ENCODE peak calls at places on chromosome 16, in five cellular contexts. One of them, this sample, is unnamed.

GRCh38 chr16:2942045-2942444 is 22.0 kb upstream of the KREMEN2 start:
- DNase-seq in OCI-LY7: no peak
- DNase-seq in Calu3: no peak
- DNase-seq in breast epithelium: no peak
- DNase-seq in Right ventricle myocardium superior: no peak
- DNase-seq in this sample: no peak

GRCh38 chr16:3879258-3879886 is 1.1 kb downstream of the CREBBP start:
- DNase-seq in OCI-LY7: peak
- DNase-seq in Right ventricle myocardium superior: peak
- DNase-seq in breast epithelium: no peak
- DNase-seq in Calu3: peak
- DNase-seq in this sample: no peak

GRCh38 chr16:75267631-75268264 is 16.3 kb upstream of the BCAR1 start:
- DNase-seq in breast epithelium: peak
- DNase-seq in Calu3: peak
- DNase-seq in Right ventricle myocardium superior: peak
- DNase-seq in OCI-LY7: no peak
- DNase-seq in this sample: no peak

GRCh38 chr16:81767987-81768592 is 11.0 kb upstream of the PLCG2 start:
- DNase-seq in OCI-LY7: no peak
- DNase-seq in Calu3: peak
- DNase-seq in Right ventricle myocardium superior: no peak
- DNase-seq in breast epithelium: no peak
- DNase-seq in this sample: no peak

GRCh38 chr16:56933266-56933619 is 1.3 kb downstream of the HERPUD1 start:
- DNase-seq in breast epithelium: no peak
- DNase-seq in Right ventricle myocardium superior: no peak
- DNase-seq in OCI-LY7: no peak
- DNase-seq in Calu3: no peak
- DNase-seq in this sample: no peak

GRCh38 chr16:31022574-31023251 is 10.6 kb upstream of the STX4 start:
- DNase-seq in Calu3: no peak
- DNase-seq in OCI-LY7: no peak
- DNase-seq in Right ventricle myocardium superior: no peak
- DNase-seq in breast epithelium: no peak
- DNase-seq in this sample: no peak

GRCh38 chr16:8567355-8568230 is 22.7 kb downstream of the TMEM114 start:
- DNase-seq in OCI-LY7: peak
- DNase-seq in breast epithelium: peak
- DNase-seq in Calu3: peak
- DNase-seq in Right ventricle myocardium superior: peak
- DNase-seq in this sample: peak

GRCh38 chr16:424033-424622 is 1.3 kb upstream of the RAB11FIP3 start:
- DNase-seq in OCI-LY7: no peak
- DNase-seq in Right ventricle myocardium superior: no peak
- DNase-seq in breast epithelium: no peak
- DNase-seq in Calu3: no peak
- DNase-seq in this sample: no peak

GRCh38 chr16:58931436-58931835 is 197.3 kb upstream of the GOT2 start:
- DNase-seq in Calu3: no peak
- DNase-seq in Right ventricle myocardium superior: no peak
- DNase-seq in breast epithelium: no peak
- DNase-seq in OCI-LY7: no peak
- DNase-seq in this sample: no peak

GRCh38 chr16:86563489-86564345 is 2.9 kb upstream of the FOXC2 start:
- DNase-seq in Calu3: peak
- DNase-seq in breast epithelium: peak
- DNase-seq in OCI-LY7: peak
- DNase-seq in Right ventricle myocardium superior: peak
- DNase-seq in this sample: peak

GRCh38 chr16:3902731-3903130 is 22.2 kb upstream of the CREBBP start:
- DNase-seq in Right ventricle myocardium superior: no peak
- DNase-seq in OCI-LY7: no peak
- DNase-seq in Calu3: no peak
- DNase-seq in breast epithelium: no peak
- DNase-seq in this sample: no peak

GRCh38 chr16:57537194-57537505 is 779 bp upstream of the CCDC102A start:
- DNase-seq in Right ventricle myocardium superior: no peak
- DNase-seq in Calu3: no peak
- DNase-seq in OCI-LY7: no peak
- DNase-seq in breast epithelium: no peak
- DNase-seq in this sample: no peak

GRCh38 chr16:31460582-31461002 is 1.3 kb downstream of the ARMC5 start:
- DNase-seq in Calu3: no peak
- DNase-seq in Right ventricle myocardium superior: peak
- DNase-seq in OCI-LY7: peak
- DNase-seq in breast epithelium: no peak
- DNase-seq in this sample: no peak

GRCh38 chr16:28259091-28259780 is 33.1 kb upstream of the SBK1 start:
- DNase-seq in Right ventricle myocardium superior: no peak
- DNase-seq in breast epithelium: no peak
- DNase-seq in OCI-LY7: no peak
- DNase-seq in Calu3: no peak
- DNase-seq in this sample: no peak

GRCh38 chr16:64498363-64498762 is 623.5 kb downstream of the CDH11 start:
- DNase-seq in Right ventricle myocardium superior: no peak
- DNase-seq in Calu3: no peak
- DNase-seq in OCI-LY7: no peak
- DNase-seq in breast epithelium: no peak
- DNase-seq in this sample: no peak

GRCh38 chr16:69131167-69131748 is 1.1 kb downstream of the CHTF8 start:
- DNase-seq in OCI-LY7: peak
- DNase-seq in breast epithelium: no peak
- DNase-seq in Calu3: no peak
- DNase-seq in Right ventricle myocardium superior: no peak
- DNase-seq in this sample: no peak